ENCODE peak calls at places on chromosomes 2 and 18, in four cellular contexts. One of them, this sample, is unnamed.

GRCh38 chr2:54482725-54483124 is 26.6 kb downstream of the SPTBN1 start:
- DNase-seq in HepG2: peak
- DNase-seq in K562: no peak
- DNase-seq in Panc1: no peak
- DNase-seq in this sample: peak

GRCh38 chr18:75132471-75132870 is 76.5 kb downstream of the PTGR3 start:
- DNase-seq in HepG2: no peak
- DNase-seq in K562: no peak
- DNase-seq in Panc1: no peak
- DNase-seq in this sample: no peak

GRCh38 chr2:96856776-96857673 is 791 bp downstream of the ANKRD39 start:
- DNase-seq in HepG2: peak
- DNase-seq in K562: peak
- DNase-seq in Panc1: no peak
- DNase-seq in this sample: no peak

GRCh38 chr2:188292446-188293239 is 969 bp downstream of the GULP1 start:
- DNase-seq in HepG2: no peak
- DNase-seq in K562: peak
- DNase-seq in Panc1: peak
- DNase-seq in this sample: peak

GRCh38 chr18:7684966-7685365 is 117.8 kb downstream of the PTPRM start:
- DNase-seq in HepG2: no peak
- DNase-seq in K562: no peak
- DNase-seq in Panc1: no peak
- DNase-seq in this sample: no peak

GRCh38 chr2:60125880-60126444 is 427.5 kb downstream of the BCL11A start:
- DNase-seq in HepG2: no peak
- DNase-seq in K562: no peak
- DNase-seq in Panc1: no peak
- DNase-seq in this sample: no peak

GRCh38 chr18:76493213-76494107 is 1.6 kb downstream of the ZNF516 start:
- DNase-seq in HepG2: peak
- DNase-seq in K562: peak
- DNase-seq in Panc1: no peak
- DNase-seq in this sample: no peak

GRCh38 chr2:100785621-100786296 is 34.2 kb upstream of the NPAS2 start:
- DNase-seq in HepG2: no peak
- DNase-seq in K562: no peak
- DNase-seq in Panc1: peak
- DNase-seq in this sample: no peak

GRCh38 chr2:121888189-121888557 is 132.7 kb downstream of the TSN start:
- DNase-seq in HepG2: peak
- DNase-seq in K562: peak
- DNase-seq in Panc1: no peak
- DNase-seq in this sample: peak

GRCh38 chr2:23380562-23381065 is 4.4 kb upstream of the KLHL29 start:
- DNase-seq in HepG2: no peak
- DNase-seq in K562: no peak
- DNase-seq in Panc1: peak
- DNase-seq in this sample: no peak

GRCh38 chr2:241932895-241933174 is 63.3 kb downstream of the RTP5 start:
- DNase-seq in HepG2: no peak
- DNase-seq in K562: no peak
- DNase-seq in Panc1: no peak
- DNase-seq in this sample: no peak

GRCh38 chr18:22322251-22322691 is 95.4 kb downstream of the CTAGE1 start:
- DNase-seq in HepG2: no peak
- DNase-seq in K562: no peak
- DNase-seq in Panc1: no peak
- DNase-seq in this sample: no peak

GRCh38 chr2:105590780-105591660 is 153.7 kb upstream of the NCK2 start:
- DNase-seq in HepG2: no peak
- DNase-seq in K562: no peak
- DNase-seq in Panc1: no peak
- DNase-seq in this sample: no peak

GRCh38 chr2:173761603-173762119 is 203.5 kb downstream of the SP3 start:
- DNase-seq in HepG2: no peak
- DNase-seq in K562: no peak
- DNase-seq in Panc1: no peak
- DNase-seq in this sample: no peak

GRCh38 chr18:23689031-23689615 is at the start of gene LAMA3:
- DNase-seq in HepG2: no peak
- DNase-seq in K562: no peak
- DNase-seq in Panc1: no peak
- DNase-seq in this sample: no peak

GRCh38 chr2:127640082-127641072 is 5.6 kb upstream of the GPR17 start:
- DNase-seq in HepG2: peak
- DNase-seq in K562: peak
- DNase-seq in Panc1: no peak
- DNase-seq in this sample: no peak

GRCh38 chr2:235847576-235847975 is 320.6 kb downstream of the GBX2 start:
- DNase-seq in HepG2: no peak
- DNase-seq in K562: no peak
- DNase-seq in Panc1: no peak
- DNase-seq in this sample: no peak

GRCh38 chr2:206230060-206230890 is 44.2 kb upstream of the ZDBF2 start:
- DNase-seq in HepG2: no peak
- DNase-seq in K562: no peak
- DNase-seq in Panc1: no peak
- DNase-seq in this sample: peak

GRCh38 chr2:202442882-202443281 is 66.8 kb downstream of the BMPR2 start:
- DNase-seq in HepG2: no peak
- DNase-seq in K562: peak
- DNase-seq in Panc1: no peak
- DNase-seq in this sample: no peak

DNA sequence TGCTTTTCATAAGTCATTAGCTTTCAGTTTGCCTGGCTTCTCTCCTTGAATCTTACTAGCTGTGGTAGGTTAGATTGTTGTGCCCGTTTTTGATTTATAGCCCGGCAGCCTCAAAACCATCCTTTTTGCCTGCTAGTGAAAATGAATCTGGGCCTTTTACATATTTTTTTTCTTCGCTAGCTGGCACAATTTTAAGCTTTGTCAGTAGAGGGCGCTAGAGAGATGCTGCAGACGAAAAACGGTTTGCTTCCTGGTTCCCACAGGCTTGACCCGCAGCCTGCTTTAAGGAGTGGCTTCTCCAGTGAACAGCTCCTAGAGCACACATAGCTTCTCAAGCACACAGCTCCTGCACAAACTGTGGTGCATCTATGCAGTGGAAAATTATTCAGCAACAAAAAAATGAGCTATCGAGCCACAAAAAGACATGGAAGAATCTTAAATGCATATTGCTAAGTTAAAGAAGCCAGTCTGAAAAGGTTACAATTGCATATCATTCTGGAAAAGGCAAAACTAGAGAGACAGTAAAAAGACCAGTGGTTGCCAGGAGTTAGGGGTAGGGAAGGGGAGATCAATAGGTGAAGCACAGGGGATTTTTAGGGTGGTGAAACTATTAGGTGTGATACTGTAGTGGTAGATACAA is 47.9 kb downstream of the E2F6 start:
- DNase-seq in HepG2: peak
- DNase-seq in K562: peak
- DNase-seq in Panc1: no peak
- DNase-seq in this sample: no peak
- TF ChIP-seq TCF7L2 in HepG2: no peak
- TF ChIP-seq TCF7L2 in K562: no peak
- TF ChIP-seq TCF7L2 in Panc1: no peak
- TF ChIP-seq TCF7L2 in this sample: no peak

GRCh38 chr2:238415036-238415764 is 11.5 kb upstream of the ASB1 start:
- DNase-seq in HepG2: no peak
- DNase-seq in K562: no peak
- DNase-seq in Panc1: no peak
- DNase-seq in this sample: no peak
- TF ChIP-seq TCF7L2 in HepG2: no peak
- TF ChIP-seq TCF7L2 in K562: no peak
- TF ChIP-seq TCF7L2 in Panc1: no peak
- TF ChIP-seq TCF7L2 in this sample: no peak

GRCh38 chr2:216362730-216363129 is 9.6 kb downstream of the MARCHF4 start:
- DNase-seq in HepG2: no peak
- DNase-seq in K562: no peak
- DNase-seq in Panc1: no peak
- DNase-seq in this sample: no peak
- TF ChIP-seq TCF7L2 in HepG2: no peak
- TF ChIP-seq TCF7L2 in K562: no peak
- TF ChIP-seq TCF7L2 in Panc1: no peak
- TF ChIP-seq TCF7L2 in this sample: no peak

GRCh38 chr2:160968183-160968582 is 192.0 kb upstream of the TANK start:
- DNase-seq in HepG2: no peak
- DNase-seq in K562: no peak
- DNase-seq in Panc1: no peak
- DNase-seq in this sample: no peak

GRCh38 chr2:160974803-160975202 is 185.4 kb upstream of the TANK start:
- DNase-seq in HepG2: no peak
- DNase-seq in K562: no peak
- DNase-seq in Panc1: no peak
- DNase-seq in this sample: no peak

GRCh38 chr2:160973991-160974390 is 186.2 kb upstream of the TANK start:
- DNase-seq in HepG2: no peak
- DNase-seq in K562: no peak
- DNase-seq in Panc1: no peak
- DNase-seq in this sample: no peak

GRCh38 chr2:160967523-160967922 is 192.7 kb upstream of the TANK start:
- DNase-seq in HepG2: no peak
- DNase-seq in K562: no peak
- DNase-seq in Panc1: no peak
- DNase-seq in this sample: no peak

GRCh38 chr2:160970052-160970846 is 190.0 kb upstream of the TANK start:
- DNase-seq in HepG2: peak
- DNase-seq in K562: no peak
- DNase-seq in Panc1: peak
- DNase-seq in this sample: peak
- TF ChIP-seq TCF7L2 in HepG2: no peak
- TF ChIP-seq TCF7L2 in K562: no peak
- TF ChIP-seq TCF7L2 in Panc1: no peak
- TF ChIP-seq TCF7L2 in this sample: no peak

This sample was measured in HCT116.